ENCODE peak calls at places on chromosomes 13 and 19, in seven cellular contexts. C, J, K, D, P, Z and U are unnamed samples.

GRCh38 chr13:38520041-38520440 is 166.8 kb upstream of the FREM2 start:
- DNase-seq in P (peak; percentile 7), J (peak; percentile 71), C (no peak), Z (no peak), K (no peak), D (no peak), U (no peak)

GRCh38 chr19:14476307-14476662 is 1.1 kb upstream of the PTGER1 start:
- DNase-seq in K (no peak), J (no peak), Z (no peak), P (no peak), D (no peak), C (no peak), U (no peak)

GRCh38 chr19:38270587-38271167 is 6.3 kb downstream of the SPINT2 start:
- DNase-seq in D (peak; percentile 56), J (peak; percentile 64), K (no peak), Z (no peak), P (no peak), C (no peak), U (no peak)

GRCh38 chr13:54563286-54563685 is 1534.7 kb downstream of the OLFM4 start:
- DNase-seq in C (no peak), D (no peak), P (no peak), J (no peak), Z (no peak), K (no peak), U (no peak)

GRCh38 chr19:13831560-13832056 is 36.4 kb downstream of the ZSWIM4 start:
- DNase-seq in C (peak; percentile 83), P (peak; percentile 64), D (no peak), J (no peak), K (no peak), Z (no peak), U (no peak)

GRCh38 chr13:53165201-53165600 is 136.6 kb downstream of the OLFM4 start:
- DNase-seq in D (no peak), K (no peak), C (no peak), P (no peak), Z (no peak), J (no peak), U (no peak)

GRCh38 chr19:51090471-51090870 is 7.8 kb upstream of the KLK14 start:
- DNase-seq in J (no peak), K (no peak), D (no peak), Z (no peak), C (no peak), P (no peak), U (no peak)

GRCh38 chr13:21361706-21362105 is 97.4 kb downstream of the ZDHHC20 start:
- DNase-seq in Z (no peak), J (no peak), K (no peak), P (no peak), D (no peak), C (no peak), U (no peak)

GRCh38 chr13:44155422-44156293 is 218.0 kb upstream of the SERP2 start:
- DNase-seq in C (peak; percentile 43), D (peak; percentile 45), P (no peak), Z (no peak), K (no peak), J (peak; percentile 59), U (peak; percentile 50)

GRCh38 chr19:45492627-45493470 is 4.0 kb downstream of the RTN2 start:
- DNase-seq in P (peak; percentile 63), J (peak; percentile 91), Z (peak; percentile 89), C (peak; percentile 90), D (peak; percentile 80), K (no peak), U (peak; percentile 94)

GRCh38 chr13:38685974-38686571 is 804 bp upstream of the FREM2 start:
- DNase-seq in D (no peak), J (peak; percentile 77), Z (no peak), P (peak; percentile 92), K (peak; percentile 56), C (peak; percentile 14), U (peak; percentile 83)

GRCh38 chr13:41973247-41973741 is 12.4 kb upstream of the VWA8 start:
- DNase-seq in K (no peak), Z (peak; percentile 76), D (no peak), J (peak; percentile 78), P (peak; percentile 49), C (no peak), U (peak; percentile 78)

GRCh38 chr19:16571689-16572331 is 405 bp downstream of the SLC35E1 start:
- DNase-seq in Z (peak; percentile 58), P (no peak), C (peak; percentile 30), J (peak; percentile 41), D (peak; percentile 20), K (peak; percentile 24), U (no peak)

GRCh38 chr19:10421981-10422461 is 1.7 kb downstream of the PDE4A start:
- DNase-seq in C (no peak), Z (no peak), D (no peak), K (no peak), J (no peak), P (no peak), U (no peak)

GRCh38 chr19:41265376-41266153 is 1.4 kb downstream of the HNRNPUL1 start:
- DNase-seq in K (no peak), D (peak; percentile 37), P (no peak), C (peak; percentile 59), J (peak; percentile 51), Z (no peak), U (no peak)

GRCh38 chr19:29678484-29679106 is 13.3 kb downstream of the PLEKHF1 start:
- DNase-seq in J (no peak), K (no peak), D (no peak), C (no peak), Z (no peak), P (no peak), U (no peak)

GRCh38 chr13:46405457-46405856 is 18.4 kb upstream of the RUBCNL start:
- DNase-seq in D (no peak), K (no peak), P (no peak), J (no peak), Z (no peak), C (no peak), U (no peak)

GRCh38 chr19:11268783-11269267 is 6.5 kb upstream of the DOCK6 start:
- DNase-seq in C (peak; percentile 82), K (no peak), Z (no peak), J (no peak), D (peak; percentile 84), P (no peak), U (no peak)

GRCh38 chr13:112194167-112194530 is 127.2 kb downstream of the SOX1 start:
- DNase-seq in J (no peak), D (no peak), P (no peak), K (no peak), C (no peak), Z (no peak), U (no peak)

GRCh38 chr13:59906413-59907027 is 257.2 kb downstream of the DIAPH3 start:
- DNase-seq in K (no peak), C (peak; percentile 44), P (no peak), Z (no peak), J (peak; percentile 12), D (peak; percentile 58), U (no peak)

GRCh38 chr19:45470147-45471081 is 2.6 kb downstream of the FOSB start:
- DNase-seq in Z (no peak), P (peak; percentile 48), D (peak; percentile 67), C (peak; percentile 83), J (peak; percentile 54), K (no peak), U (no peak)

GRCh38 chr13:98427331-98427995 is 149.4 kb downstream of the STK24 start:
- DNase-seq in P (no peak), D (no peak), J (no peak), Z (no peak), K (no peak), C (no peak), U (no peak)

GRCh38 chr13:98428256-98428966 is 148.5 kb downstream of the STK24 start:
- DNase-seq in Z (no peak), D (peak; percentile 32), K (no peak), C (no peak), J (no peak), P (no peak), U (no peak)

GRCh38 chr13:98429081-98429480 is 147.8 kb downstream of the STK24 start:
- DNase-seq in K (no peak), D (no peak), P (no peak), J (no peak), C (no peak), Z (no peak), U (no peak)

GRCh38 chr13:98429977-98430785 is 146.7 kb downstream of the STK24 start:
- DNase-seq in C (peak; percentile 75), D (no peak), K (no peak), J (peak; percentile 56), Z (no peak), P (no peak), U (no peak)

GRCh38 chr13:98429531-98429930 is 147.4 kb downstream of the STK24 start:
- DNase-seq in P (no peak), C (no peak), K (no peak), J (no peak), D (no peak), Z (no peak), U (no peak)
- H3K79me1 ChIP-seq in P (no peaks in the 10 kb centered on the region), C (peaks cover 20% of the 10 kb centered on the region), K (no peaks in the 10 kb centered on the region), J (no peaks in the 10 kb centered on the region), D (no peaks in the 10 kb centered on the region), Z (no peaks in the 10 kb centered on the region), U (no peaks in the 10 kb centered on the region)

GRCh38 chr19:33334271-33334670 is 31.9 kb upstream of the CEBPA start:
- DNase-seq in Z (no peak), C (no peak), J (no peak), D (no peak), K (no peak), P (no peak), U (no peak)
- H2BK5ac ChIP-seq in Z (no peak overlapping the region), C (no peak overlapping the region), J (no peak overlapping the region), D (no peak overlapping the region), K (no peak overlapping the region), P (no peak overlapping the region), U (no peak overlapping the region)

GRCh38 chr19:7101498-7102253 is 32.2 kb downstream of the ZNF557 start:
- DNase-seq in K (no peak), J (no peak), C (no peak), D (no peak), P (no peak), Z (no peak), U (no peak)

GRCh38 chr19:7098701-7099596 is 29.4 kb downstream of the ZNF557 start:
- DNase-seq in P (peak; percentile 93), C (peak; percentile 93), D (peak; percentile 87), Z (peak; percentile 96), J (peak; percentile 97), K (peak; percentile 92), U (peak; percentile 93)

GRCh38 chr19:7104783-7105447 is 35.4 kb downstream of the ZNF557 start:
- DNase-seq in K (no peak), C (no peak), P (no peak), J (no peak), D (no peak), Z (no peak), U (no peak)

GRCh38 chr19:7098096-7098495 is 28.6 kb downstream of the ZNF557 start:
- DNase-seq in P (no peak), C (no peak), J (no peak), D (no peak), Z (no peak), K (no peak), U (no peak)

GRCh38 chr19:7099597-7099921 is 30.1 kb downstream of the ZNF557 start:
- DNase-seq in K (no peak), D (no peak), J (no peak), Z (no peak), C (no peak), P (no peak), U (no peak)
- H3K79me1 ChIP-seq in K (no peaks in the 10 kb centered on the region), D (no peaks in the 10 kb centered on the region), J (no peaks in the 10 kb centered on the region), Z (no peaks in the 10 kb centered on the region), C (peaks cover 7% of the 10 kb centered on the region), P (peaks cover 8% of the 10 kb centered on the region), U (no peaks in the 10 kb centered on the region)

DNA sequence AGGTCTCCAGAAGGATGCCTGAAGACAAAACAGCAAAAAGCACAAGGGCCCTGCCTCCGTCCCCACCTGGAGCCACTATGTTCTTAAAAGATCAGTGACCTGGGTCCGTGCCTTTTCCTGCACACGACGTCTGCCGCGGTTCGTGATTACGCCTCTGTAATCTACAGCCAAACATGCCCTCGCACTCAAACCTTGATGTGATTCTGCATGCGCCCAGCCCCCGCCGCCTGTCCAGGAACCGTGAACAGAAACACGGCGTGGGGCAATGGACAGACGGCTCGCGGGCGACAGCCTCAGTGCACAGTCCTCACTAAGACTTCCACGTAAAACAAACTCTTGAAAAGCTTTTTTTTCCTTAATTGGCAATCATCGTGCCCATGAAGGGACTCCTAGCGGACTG is 15.5 kb downstream of the C13orf46 start:
- DNase-seq in D (no peak), K (no peak), J (no peak), Z (no peak), P (no peak), C (no peak), U (no peak)
- H2BK5ac ChIP-seq in D (no peak overlapping the region), K (no peak overlapping the region), J (no peak overlapping the region), Z (no peak overlapping the region), P (no peak overlapping the region), C (no peak overlapping the region), U (no peak overlapping the region)